ENCODE peak calls at places on chromosome 9, in seven cellular contexts. L is lower leg skin, T is GM12892, Z is sigmoid colon, W is HepG2, B is stomach, S is testis. N is an unnamed sample.

GRCh38 chr9:134056483-134057310 is 11.1 kb downstream of the BRD3 start:
- DNase-seq in S (no peak), Z (peak; percentile 68), W (no peak), B (no peak), T (peak; percentile 10), L (no peak), N (no peak)

GRCh38 chr9:114190563-114190905 is 35.2 kb downstream of the COL27A1 start:
- DNase-seq in W (no peak), S (no peak), Z (no peak), B (no peak), L (no peak), T (no peak), N (no peak)

GRCh38 chr9:98135938-98136337 is 16.9 kb upstream of the TRIM14 start:
- DNase-seq in W (no peak), S (no peak), L (no peak), B (no peak), Z (peak; percentile 26), T (no peak), N (no peak)

GRCh38 chr9:30534458-30534857 is 1850.0 kb upstream of the ACO1 start:
- DNase-seq in S (no peak), L (no peak), W (no peak), Z (no peak), T (no peak), B (no peak), N (no peak)

GRCh38 chr9:14317667-14318255 is 3.8 kb upstream of the NFIB start:
- DNase-seq in S (no peak), W (no peak), Z (no peak), L (no peak), T (no peak), B (no peak), N (no peak)

GRCh38 chr9:98142182-98142924 is 23.3 kb upstream of the TRIM14 start:
- DNase-seq in S (peak; percentile 50), L (no peak), W (peak; percentile 51), Z (no peak), T (no peak), B (peak; percentile 91), N (no peak)

GRCh38 chr9:77785341-77785740 is 137.2 kb upstream of the GNA14 start:
- DNase-seq in L (no peak), S (no peak), Z (no peak), W (no peak), B (no peak), T (no peak), N (no peak)

GRCh38 chr9:31394040-31394473 is 990.4 kb upstream of the ACO1 start:
- DNase-seq in L (no peak), S (no peak), T (no peak), W (no peak), Z (no peak), B (no peak), N (no peak)

GRCh38 chr9:100020121-100020780 is 78.5 kb downstream of the ERP44 start:
- DNase-seq in B (no peak), Z (no peak), S (no peak), T (no peak), L (no peak), W (no peak), N (no peak)

GRCh38 chr9:21684831-21685362 is 117.5 kb upstream of the MTAP start:
- DNase-seq in Z (no peak), L (no peak), T (no peak), S (no peak), B (peak; percentile 70), W (peak; percentile 57), N (no peak)

DNA sequence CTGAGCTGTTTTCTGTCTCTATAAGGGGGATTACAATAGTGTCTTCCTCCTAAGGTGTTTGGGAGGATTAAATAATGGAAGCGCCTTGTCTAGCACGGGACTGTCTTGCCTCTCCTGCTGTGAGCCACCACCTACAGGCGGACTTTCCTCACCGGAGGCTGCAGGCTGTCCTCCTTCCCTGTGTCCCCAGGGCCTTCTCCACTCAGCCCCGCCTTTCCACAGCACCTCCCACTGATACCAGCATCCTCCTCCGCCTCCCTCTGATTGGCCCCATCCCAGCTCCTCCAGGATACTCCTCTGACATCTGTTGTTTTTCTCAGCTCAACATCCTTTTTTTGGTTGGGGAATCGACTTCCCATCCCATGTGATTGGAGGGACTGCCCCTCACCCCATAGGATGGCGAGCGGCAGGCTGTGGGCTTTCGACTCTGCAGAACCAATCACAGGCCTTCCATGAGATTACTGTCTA is 851 bp upstream of the ZDHHC12 start:
- DNase-seq in B (peak; percentile 59), L (peak; percentile 94), Z (peak; percentile 89), W (peak; percentile 20), S (peak; percentile 83), T (peak; percentile 71), N (peak; percentile 55)
- TF ChIP-seq POLR2A in B (no peak), L (no peak), Z (no peak), W (no peak), S (no peak), T (no peak), N (no peak)

DNA sequence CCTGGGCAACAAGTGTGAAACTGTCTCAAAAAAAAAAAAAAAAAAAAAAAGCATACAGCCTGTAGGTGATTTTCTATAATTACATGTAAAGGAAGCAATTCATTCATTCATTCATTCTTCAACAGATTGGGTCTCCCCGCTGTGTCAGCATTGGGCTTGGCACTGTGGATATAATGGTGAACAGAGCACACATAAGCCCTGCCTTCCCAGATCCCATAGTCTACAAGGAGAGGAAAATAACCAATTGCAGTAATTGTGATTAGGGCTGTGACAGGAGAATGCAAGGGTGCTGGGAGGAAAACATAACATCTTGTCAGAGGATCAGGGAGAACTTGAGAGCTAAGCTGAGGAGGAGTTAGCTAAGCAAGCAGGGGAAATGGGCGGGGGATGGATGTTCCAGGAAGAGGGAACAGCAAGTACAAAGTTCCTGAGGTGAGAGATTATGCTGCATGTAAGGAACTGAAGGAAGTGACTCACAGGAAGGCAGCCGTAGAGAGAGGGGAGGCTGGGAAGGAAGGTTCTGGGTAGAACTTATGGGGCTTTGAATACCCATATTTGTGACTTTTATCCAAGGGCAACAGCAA is 24.0 kb upstream of the KLF9 start:
- DNase-seq in L (no peak), W (peak; percentile 24), S (peak; percentile 44), Z (peak; percentile 86), B (peak; percentile 80), T (no peak), N (peak; percentile 17)
- TF ChIP-seq POLR2A in L (no peak), W (no peak), S (no peak), Z (peak; percentile 13), B (no peak), T (no peak), N (no peak)

GRCh38 chr9:127973169-127974001 is 7.4 kb downstream of the EEIG1 start:
- DNase-seq in B (peak; percentile 86), T (no peak), S (no peak), L (no peak), Z (peak; percentile 71), W (no peak), N (no peak)
- TF ChIP-seq POLR2A in B (no peak), T (no peak), S (no peak), L (no peak), Z (no peak), W (no peak), N (no peak)

GRCh38 chr9:93896496-93897033 is 58.6 kb downstream of the BARX1 start:
- DNase-seq in W (no peak), Z (peak; percentile 58), B (peak; percentile 13), L (peak; percentile 72), T (peak; percentile 7), S (no peak), N (no peak)
- TF ChIP-seq POLR2A in W (no peak), Z (no peak), B (no peak), L (no peak), T (no peak), S (no peak), N (no peak)